ENCODE peak calls at places on chromosomes 6 and 20, in nine cellular contexts. One of them, this sample, is unnamed.

GRCh38 chr6:37056439-37057127 is 51.1 kb downstream of the FGD2 start:
- DNase-seq in aorta: peak; percentile 64
- DNase-seq in ovary: no peak
- DNase-seq in PC-9: peak; percentile 97
- DNase-seq in Panc1: no peak
- DNase-seq in CD4-positive, CD25-positive, alpha-beta regulatory T cell: no peak
- DNase-seq in GM23338: peak; percentile 64
- DNase-seq in pancreas: no peak
- DNase-seq in CD8-positive, alpha-beta memory T cell: no peak
- DNase-seq in this sample: no peak

GRCh38 chr20:10541668-10542411 is 106.7 kb downstream of the SLX4IP start:
- DNase-seq in CD4-positive, CD25-positive, alpha-beta regulatory T cell: no peak
- DNase-seq in CD8-positive, alpha-beta memory T cell: no peak
- DNase-seq in Panc1: no peak
- DNase-seq in GM23338: no peak
- DNase-seq in PC-9: no peak
- DNase-seq in pancreas: no peak
- DNase-seq in ovary: no peak
- DNase-seq in aorta: no peak
- DNase-seq in this sample: no peak

GRCh38 chr6:5541025-5541424 is 279.7 kb downstream of the FARS2 start:
- DNase-seq in GM23338: no peak
- DNase-seq in CD8-positive, alpha-beta memory T cell: no peak
- DNase-seq in Panc1: no peak
- DNase-seq in aorta: no peak
- DNase-seq in pancreas: no peak
- DNase-seq in PC-9: no peak
- DNase-seq in CD4-positive, CD25-positive, alpha-beta regulatory T cell: no peak
- DNase-seq in ovary: no peak
- DNase-seq in this sample: no peak

GRCh38 chr6:31797607-31798006 is 2.1 kb upstream of the VARS1 start:
- DNase-seq in CD4-positive, CD25-positive, alpha-beta regulatory T cell: peak; percentile 83
- DNase-seq in PC-9: no peak
- DNase-seq in aorta: peak; percentile 52
- DNase-seq in pancreas: peak; percentile 6
- DNase-seq in ovary: no peak
- DNase-seq in Panc1: no peak
- DNase-seq in GM23338: no peak
- DNase-seq in CD8-positive, alpha-beta memory T cell: no peak
- DNase-seq in this sample: no peak

GRCh38 chr6:127464161-127464880 is 5.1 kb upstream of the KIAA0408 start:
- DNase-seq in GM23338: no peak
- DNase-seq in pancreas: no peak
- DNase-seq in aorta: no peak
- DNase-seq in PC-9: no peak
- DNase-seq in ovary: peak; percentile 21
- DNase-seq in CD8-positive, alpha-beta memory T cell: no peak
- DNase-seq in Panc1: no peak
- DNase-seq in CD4-positive, CD25-positive, alpha-beta regulatory T cell: no peak
- DNase-seq in this sample: no peak

GRCh38 chr20:31675828-31676533 is 38.3 kb downstream of the COX4I2 start:
- DNase-seq in GM23338: no peak
- DNase-seq in CD8-positive, alpha-beta memory T cell: peak; percentile 40
- DNase-seq in Panc1: no peak
- DNase-seq in pancreas: no peak
- DNase-seq in CD4-positive, CD25-positive, alpha-beta regulatory T cell: peak; percentile 95
- DNase-seq in ovary: peak; percentile 52
- DNase-seq in aorta: no peak
- DNase-seq in PC-9: no peak
- DNase-seq in this sample: no peak

GRCh38 chr6:88626460-88626859 is 337.0 kb downstream of the RNGTT start:
- DNase-seq in ovary: no peak
- DNase-seq in Panc1: no peak
- DNase-seq in pancreas: no peak
- DNase-seq in CD4-positive, CD25-positive, alpha-beta regulatory T cell: no peak
- DNase-seq in GM23338: no peak
- DNase-seq in PC-9: no peak
- DNase-seq in aorta: no peak
- DNase-seq in CD8-positive, alpha-beta memory T cell: no peak
- DNase-seq in this sample: no peak

GRCh38 chr20:45268531-45268930 is 14.2 kb upstream of the SLPI start:
- DNase-seq in CD8-positive, alpha-beta memory T cell: no peak
- DNase-seq in pancreas: no peak
- DNase-seq in GM23338: no peak
- DNase-seq in Panc1: no peak
- DNase-seq in CD4-positive, CD25-positive, alpha-beta regulatory T cell: no peak
- DNase-seq in aorta: no peak
- DNase-seq in PC-9: no peak
- DNase-seq in ovary: no peak
- DNase-seq in this sample: no peak

GRCh38 chr6:23823421-23823820 is 302.6 kb upstream of the NRSN1 start:
- DNase-seq in pancreas: no peak
- DNase-seq in PC-9: no peak
- DNase-seq in Panc1: no peak
- DNase-seq in CD8-positive, alpha-beta memory T cell: no peak
- DNase-seq in ovary: no peak
- DNase-seq in GM23338: no peak
- DNase-seq in aorta: no peak
- DNase-seq in CD4-positive, CD25-positive, alpha-beta regulatory T cell: no peak
- DNase-seq in this sample: no peak

GRCh38 chr6:166477647-166478365 is 95.1 kb upstream of the MPC1 start:
- DNase-seq in PC-9: no peak
- DNase-seq in aorta: peak; percentile 74
- DNase-seq in ovary: no peak
- DNase-seq in Panc1: no peak
- DNase-seq in CD8-positive, alpha-beta memory T cell: no peak
- DNase-seq in CD4-positive, CD25-positive, alpha-beta regulatory T cell: no peak
- DNase-seq in pancreas: peak; percentile 47
- DNase-seq in GM23338: no peak
- DNase-seq in this sample: no peak

GRCh38 chr6:31834367-31834703 is 6.8 kb downstream of the HSPA1B start:
- DNase-seq in PC-9: peak; percentile 80
- DNase-seq in GM23338: peak; percentile 94
- DNase-seq in CD8-positive, alpha-beta memory T cell: peak; percentile 45
- DNase-seq in aorta: peak; percentile 95
- DNase-seq in CD4-positive, CD25-positive, alpha-beta regulatory T cell: peak; percentile 85
- DNase-seq in pancreas: peak; percentile 92
- DNase-seq in ovary: peak; percentile 88
- DNase-seq in Panc1: no peak
- DNase-seq in this sample: peak; percentile 91

GRCh38 chr20:58538752-58539151 is 23.6 kb upstream of the APCDD1L start:
- DNase-seq in CD4-positive, CD25-positive, alpha-beta regulatory T cell: no peak
- DNase-seq in PC-9: no peak
- DNase-seq in CD8-positive, alpha-beta memory T cell: no peak
- DNase-seq in ovary: no peak
- DNase-seq in Panc1: no peak
- DNase-seq in GM23338: no peak
- DNase-seq in pancreas: no peak
- DNase-seq in aorta: no peak
- DNase-seq in this sample: no peak

GRCh38 chr6:2990179-2990931 is 9.3 kb upstream of the NQO2 start:
- DNase-seq in pancreas: no peak
- DNase-seq in CD8-positive, alpha-beta memory T cell: no peak
- DNase-seq in PC-9: no peak
- DNase-seq in aorta: no peak
- DNase-seq in ovary: peak; percentile 39
- DNase-seq in GM23338: peak; percentile 53
- DNase-seq in CD4-positive, CD25-positive, alpha-beta regulatory T cell: no peak
- DNase-seq in Panc1: no peak
- DNase-seq in this sample: peak; percentile 76

GRCh38 chr6:6008648-6009421 is 2.1 kb upstream of the NRN1 start:
- DNase-seq in CD4-positive, CD25-positive, alpha-beta regulatory T cell: peak; percentile 58
- DNase-seq in GM23338: peak; percentile 88
- DNase-seq in ovary: peak; percentile 29
- DNase-seq in aorta: peak; percentile 93
- DNase-seq in CD8-positive, alpha-beta memory T cell: peak; percentile 44
- DNase-seq in Panc1: no peak
- DNase-seq in pancreas: peak; percentile 86
- DNase-seq in PC-9: no peak
- DNase-seq in this sample: peak; percentile 69

GRCh38 chr6:130075879-130076278 is 57.5 kb downstream of the L3MBTL3 start:
- DNase-seq in pancreas: no peak
- DNase-seq in GM23338: no peak
- DNase-seq in CD4-positive, CD25-positive, alpha-beta regulatory T cell: no peak
- DNase-seq in aorta: no peak
- DNase-seq in CD8-positive, alpha-beta memory T cell: no peak
- DNase-seq in Panc1: no peak
- DNase-seq in PC-9: no peak
- DNase-seq in ovary: no peak
- DNase-seq in this sample: no peak

GRCh38 chr6:53437557-53438202 is 88.9 kb upstream of the ELOVL5 start:
- DNase-seq in ovary: no peak
- DNase-seq in aorta: no peak
- DNase-seq in pancreas: no peak
- DNase-seq in Panc1: peak; percentile 48
- DNase-seq in PC-9: peak; percentile 45
- DNase-seq in CD8-positive, alpha-beta memory T cell: no peak
- DNase-seq in CD4-positive, CD25-positive, alpha-beta regulatory T cell: peak; percentile 46
- DNase-seq in GM23338: peak; percentile 70
- DNase-seq in this sample: no peak

GRCh38 chr20:4853004-4853403 is 131.3 kb downstream of the PRND start:
- DNase-seq in CD8-positive, alpha-beta memory T cell: no peak
- DNase-seq in aorta: no peak
- DNase-seq in pancreas: no peak
- DNase-seq in PC-9: no peak
- DNase-seq in CD4-positive, CD25-positive, alpha-beta regulatory T cell: no peak
- DNase-seq in GM23338: no peak
- DNase-seq in ovary: no peak
- DNase-seq in Panc1: no peak
- DNase-seq in this sample: no peak

GRCh38 chr6:90135672-90136071 is 161.0 kb downstream of the BACH2 start:
- DNase-seq in aorta: no peak
- DNase-seq in CD8-positive, alpha-beta memory T cell: no peak
- DNase-seq in ovary: no peak
- DNase-seq in GM23338: no peak
- DNase-seq in pancreas: no peak
- DNase-seq in CD4-positive, CD25-positive, alpha-beta regulatory T cell: no peak
- DNase-seq in Panc1: no peak
- DNase-seq in PC-9: no peak
- DNase-seq in this sample: no peak
- H3K4me1 ChIP-seq in aorta: peaks cover 4% of the 10 kb centered on the region
- H3K4me1 ChIP-seq in CD8-positive, alpha-beta memory T cell: peaks cover 44% of the 10 kb centered on the region
- H3K4me1 ChIP-seq in ovary: no peaks in the 10 kb centered on the region
- H3K4me1 ChIP-seq in GM23338: no peaks in the 10 kb centered on the region
- H3K4me1 ChIP-seq in pancreas: no peaks in the 10 kb centered on the region
- H3K4me1 ChIP-seq in CD4-positive, CD25-positive, alpha-beta regulatory T cell: peaks cover 6% of the 10 kb centered on the region
- H3K4me1 ChIP-seq in Panc1: no peaks in the 10 kb centered on the region
- H3K4me1 ChIP-seq in PC-9: no peaks in the 10 kb centered on the region
- H3K4me1 ChIP-seq in this sample: no peaks in the 10 kb centered on the region

DNA sequence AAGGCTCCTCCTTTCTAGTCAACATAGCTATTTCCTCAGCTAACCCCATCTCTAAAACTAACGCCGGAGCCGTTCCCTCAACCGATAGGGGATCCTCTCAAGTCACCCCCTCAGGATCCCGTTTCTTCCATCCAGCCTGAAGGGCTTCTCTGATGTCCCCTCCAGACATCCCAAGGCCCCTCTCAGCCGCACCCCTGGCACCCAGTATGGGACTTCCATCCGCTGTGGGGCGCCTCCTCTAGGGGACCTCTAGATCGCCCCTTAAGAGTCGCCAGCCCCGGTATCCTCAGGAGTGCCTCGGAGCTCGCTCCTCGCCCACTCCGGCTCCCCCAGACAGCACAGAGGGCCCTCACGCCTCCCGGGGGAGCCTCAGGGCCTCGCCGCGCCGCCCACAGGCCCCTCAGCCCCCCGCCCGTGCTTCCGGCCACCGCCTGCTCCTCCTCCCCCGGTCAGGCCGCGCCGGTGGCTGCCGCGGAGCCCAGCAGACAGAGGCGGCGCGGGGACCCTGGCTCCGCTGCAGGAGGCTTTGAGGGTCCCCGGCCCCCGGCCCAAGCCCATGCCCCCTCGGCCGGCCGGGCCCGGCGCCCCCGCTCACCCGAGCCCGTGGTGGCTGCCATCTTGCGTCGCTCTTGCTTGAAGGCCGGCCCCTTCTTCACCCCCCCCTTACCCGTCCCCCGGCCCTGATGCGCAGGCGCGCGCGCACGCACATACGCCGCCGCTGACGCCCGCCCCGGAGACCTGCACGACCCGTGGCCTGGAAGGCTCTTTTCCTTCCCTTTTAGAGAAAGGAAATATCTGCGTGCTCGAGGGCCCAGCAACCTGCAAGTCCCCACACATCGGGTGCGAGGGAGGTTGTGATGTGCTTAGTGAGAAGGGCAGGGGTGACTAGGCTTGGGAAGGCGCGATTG is at the start of gene UBE2V1:
- DNase-seq in GM23338: peak; percentile 92
- DNase-seq in CD4-positive, CD25-positive, alpha-beta regulatory T cell: peak; percentile 93
- DNase-seq in ovary: peak; percentile 89
- DNase-seq in PC-9: peak; percentile 85
- DNase-seq in Panc1: no peak
- DNase-seq in CD8-positive, alpha-beta memory T cell: peak; percentile 84
- DNase-seq in aorta: peak; percentile 97
- DNase-seq in pancreas: peak; percentile 97
- DNase-seq in this sample: peak; percentile 93
- H3K4me1 ChIP-seq in GM23338: peaks cover 45% of the 10 kb centered on the region
- H3K4me1 ChIP-seq in CD4-positive, CD25-positive, alpha-beta regulatory T cell: peaks cover 67% of the 10 kb centered on the region
- H3K4me1 ChIP-seq in ovary: peaks cover 10% of the 10 kb centered on the region
- H3K4me1 ChIP-seq in PC-9: peaks cover 45% of the 10 kb centered on the region
- H3K4me1 ChIP-seq in Panc1: peaks cover 57% of the 10 kb centered on the region
- H3K4me1 ChIP-seq in CD8-positive, alpha-beta memory T cell: peaks cover 74% of the 10 kb centered on the region
- H3K4me1 ChIP-seq in aorta: no peaks in the 10 kb centered on the region
- H3K4me1 ChIP-seq in pancreas: peaks cover 38% of the 10 kb centered on the region
- H3K4me1 ChIP-seq in this sample: peaks cover 67% of the 10 kb centered on the region

DNA sequence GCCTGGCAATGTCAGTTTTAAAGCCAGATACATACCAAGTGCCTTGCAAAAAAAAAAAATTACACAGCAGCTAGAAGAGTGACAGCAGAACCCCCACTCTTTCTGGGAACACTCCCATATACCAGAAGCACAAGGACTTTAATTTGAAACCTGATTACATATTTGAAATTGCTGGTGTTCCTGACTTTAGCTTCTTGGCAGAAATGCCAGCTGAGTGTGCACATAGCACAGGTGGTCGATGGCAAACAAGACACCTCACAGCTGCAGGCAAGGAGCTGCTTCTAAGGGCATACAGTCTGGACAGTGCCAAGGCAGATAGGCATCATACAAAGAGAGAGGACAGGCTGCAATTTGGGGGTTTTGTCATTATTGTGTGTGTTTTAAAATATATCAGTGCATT is 150.7 kb upstream of the SGK1 start:
- DNase-seq in aorta: no peak
- DNase-seq in pancreas: no peak
- DNase-seq in CD8-positive, alpha-beta memory T cell: no peak
- DNase-seq in CD4-positive, CD25-positive, alpha-beta regulatory T cell: no peak
- DNase-seq in ovary: no peak
- DNase-seq in Panc1: no peak
- DNase-seq in GM23338: no peak
- DNase-seq in PC-9: no peak
- DNase-seq in this sample: no peak
- H3K4me1 ChIP-seq in aorta: no peaks in the 10 kb centered on the region
- H3K4me1 ChIP-seq in pancreas: peaks cover 40% of the 10 kb centered on the region
- H3K4me1 ChIP-seq in CD8-positive, alpha-beta memory T cell: no peaks in the 10 kb centered on the region
- H3K4me1 ChIP-seq in CD4-positive, CD25-positive, alpha-beta regulatory T cell: peaks cover 5% of the 10 kb centered on the region
- H3K4me1 ChIP-seq in ovary: peaks cover 4% of the 10 kb centered on the region
- H3K4me1 ChIP-seq in Panc1: no peaks in the 10 kb centered on the region
- H3K4me1 ChIP-seq in GM23338: no peaks in the 10 kb centered on the region
- H3K4me1 ChIP-seq in PC-9: peaks cover 17% of the 10 kb centered on the region
- H3K4me1 ChIP-seq in this sample: no peaks in the 10 kb centered on the region

DNA sequence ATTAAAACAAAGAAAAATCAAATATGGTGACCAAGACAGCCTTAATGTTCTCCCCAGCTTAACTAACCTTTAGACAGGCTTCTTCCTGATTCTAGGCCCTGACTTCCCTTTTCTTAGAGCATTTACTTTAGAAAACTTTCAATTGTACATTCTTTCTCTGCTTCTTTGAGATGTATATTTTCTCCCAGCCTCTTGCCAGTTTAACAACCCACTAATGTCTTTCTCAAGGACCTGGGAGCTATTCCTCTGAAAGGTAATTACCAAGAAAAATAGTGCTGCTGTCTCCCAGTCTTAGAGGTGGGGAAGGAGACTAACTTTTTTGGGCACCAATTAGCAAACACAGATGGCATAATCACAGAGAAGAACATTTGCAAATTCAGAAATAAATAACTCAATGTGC is 62.8 kb upstream of the KCNQ5 start:
- DNase-seq in aorta: no peak
- DNase-seq in GM23338: no peak
- DNase-seq in Panc1: no peak
- DNase-seq in PC-9: no peak
- DNase-seq in pancreas: no peak
- DNase-seq in ovary: no peak
- DNase-seq in CD8-positive, alpha-beta memory T cell: no peak
- DNase-seq in CD4-positive, CD25-positive, alpha-beta regulatory T cell: no peak
- DNase-seq in this sample: no peak
- H3K4me1 ChIP-seq in aorta: no peaks in the 10 kb centered on the region
- H3K4me1 ChIP-seq in GM23338: peaks cover 32% of the 10 kb centered on the region
- H3K4me1 ChIP-seq in Panc1: no peaks in the 10 kb centered on the region
- H3K4me1 ChIP-seq in PC-9: no peaks in the 10 kb centered on the region
- H3K4me1 ChIP-seq in pancreas: no peaks in the 10 kb centered on the region
- H3K4me1 ChIP-seq in ovary: no peaks in the 10 kb centered on the region
- H3K4me1 ChIP-seq in CD8-positive, alpha-beta memory T cell: no peaks in the 10 kb centered on the region
- H3K4me1 ChIP-seq in CD4-positive, CD25-positive, alpha-beta regulatory T cell: no peaks in the 10 kb centered on the region
- H3K4me1 ChIP-seq in this sample: no peaks in the 10 kb centered on the region